ENCODE peak calls at places on chromosome 19, in ten cellular contexts. One of them, this sample, is unnamed.
A peak's percentile ranks its signal among the peaks of the same experiment; 100 is the strongest.

GRCh38 chr19:41811036-41811435 is 14.6 kb downstream of the CEACAM3 start:
- DNase-seq in astrocyte: no peak
- DNase-seq in CD4-positive, CD25-positive, alpha-beta regulatory T cell: no peak
- DNase-seq in left lung: peak; percentile 86
- DNase-seq in cardiac muscle cell: no peak
- DNase-seq in A549: no peak
- DNase-seq in pancreas: no peak
- DNase-seq in stomach: no peak
- DNase-seq in GM23338: no peak
- DNase-seq in Caco-2: no peak
- DNase-seq in this sample: no peak

GRCh38 chr19:871446-872265 is 12.2 kb downstream of the CFD start:
- DNase-seq in left lung: no peak
- DNase-seq in cardiac muscle cell: peak; percentile 56
- DNase-seq in A549: no peak
- DNase-seq in Caco-2: no peak
- DNase-seq in GM23338: peak; percentile 89
- DNase-seq in pancreas: peak; percentile 60
- DNase-seq in CD4-positive, CD25-positive, alpha-beta regulatory T cell: peak; percentile 38
- DNase-seq in stomach: no peak
- DNase-seq in astrocyte: peak; percentile 34
- DNase-seq in this sample: peak; percentile 26

GRCh38 chr19:54035215-54036178 is 28.2 kb downstream of the VSTM1 start:
- DNase-seq in astrocyte: peak; percentile 82
- DNase-seq in GM23338: peak; percentile 68
- DNase-seq in cardiac muscle cell: peak; percentile 91
- DNase-seq in CD4-positive, CD25-positive, alpha-beta regulatory T cell: no peak
- DNase-seq in Caco-2: no peak
- DNase-seq in left lung: no peak
- DNase-seq in A549: no peak
- DNase-seq in pancreas: no peak
- DNase-seq in stomach: no peak
- DNase-seq in this sample: no peak

GRCh38 chr19:48489608-48490216 is 20.5 kb downstream of the CYTH2 start:
- DNase-seq in Caco-2: peak; percentile 79
- DNase-seq in GM23338: peak; percentile 87
- DNase-seq in CD4-positive, CD25-positive, alpha-beta regulatory T cell: peak; percentile 74
- DNase-seq in astrocyte: no peak
- DNase-seq in stomach: peak; percentile 87
- DNase-seq in pancreas: peak; percentile 94
- DNase-seq in cardiac muscle cell: peak; percentile 65
- DNase-seq in left lung: peak; percentile 95
- DNase-seq in A549: peak; percentile 95
- DNase-seq in this sample: peak; percentile 75

GRCh38 chr19:38880076-38880881 is 2.2 kb upstream of the RINL start:
- DNase-seq in stomach: no peak
- DNase-seq in CD4-positive, CD25-positive, alpha-beta regulatory T cell: no peak
- DNase-seq in cardiac muscle cell: no peak
- DNase-seq in Caco-2: no peak
- DNase-seq in A549: no peak
- DNase-seq in GM23338: peak; percentile 62
- DNase-seq in astrocyte: no peak
- DNase-seq in left lung: peak; percentile 71
- DNase-seq in pancreas: no peak
- DNase-seq in this sample: no peak

GRCh38 chr19:48630289-48631036 is 6.7 kb downstream of the DBP start:
- DNase-seq in GM23338: peak; percentile 88
- DNase-seq in stomach: peak; percentile 95
- DNase-seq in cardiac muscle cell: peak; percentile 85
- DNase-seq in CD4-positive, CD25-positive, alpha-beta regulatory T cell: no peak
- DNase-seq in pancreas: peak; percentile 66
- DNase-seq in Caco-2: peak; percentile 46
- DNase-seq in astrocyte: no peak
- DNase-seq in A549: no peak
- DNase-seq in left lung: peak; percentile 87
- DNase-seq in this sample: no peak

GRCh38 chr19:49413348-49413747 is 9.9 kb downstream of the PTH2 start:
- DNase-seq in stomach: no peak
- DNase-seq in A549: no peak
- DNase-seq in left lung: no peak
- DNase-seq in CD4-positive, CD25-positive, alpha-beta regulatory T cell: no peak
- DNase-seq in pancreas: no peak
- DNase-seq in astrocyte: peak; percentile 15
- DNase-seq in Caco-2: no peak
- DNase-seq in cardiac muscle cell: peak; percentile 35
- DNase-seq in GM23338: no peak
- DNase-seq in this sample: no peak

GRCh38 chr19:54188224-54188871 is 1.0 kb downstream of the MBOAT7 start:
- DNase-seq in cardiac muscle cell: peak; percentile 50
- DNase-seq in pancreas: no peak
- DNase-seq in stomach: no peak
- DNase-seq in astrocyte: peak; percentile 73
- DNase-seq in A549: no peak
- DNase-seq in CD4-positive, CD25-positive, alpha-beta regulatory T cell: no peak
- DNase-seq in left lung: peak; percentile 63
- DNase-seq in Caco-2: no peak
- DNase-seq in GM23338: peak; percentile 45
- DNase-seq in this sample: no peak

GRCh38 chr19:13796301-13797057 is 1.2 kb downstream of the ZSWIM4 start:
- DNase-seq in A549: peak; percentile 68
- DNase-seq in GM23338: peak; percentile 79
- DNase-seq in Caco-2: no peak
- DNase-seq in pancreas: no peak
- DNase-seq in cardiac muscle cell: peak; percentile 95
- DNase-seq in astrocyte: peak; percentile 95
- DNase-seq in CD4-positive, CD25-positive, alpha-beta regulatory T cell: no peak
- DNase-seq in stomach: peak; percentile 53
- DNase-seq in left lung: peak; percentile 80
- DNase-seq in this sample: no peak

GRCh38 chr19:57241181-57241580 is 749 bp downstream of the ZNF805 start:
- DNase-seq in cardiac muscle cell: peak; percentile 33
- DNase-seq in astrocyte: peak; percentile 36
- DNase-seq in pancreas: no peak
- DNase-seq in left lung: no peak
- DNase-seq in stomach: no peak
- DNase-seq in Caco-2: no peak
- DNase-seq in CD4-positive, CD25-positive, alpha-beta regulatory T cell: no peak
- DNase-seq in GM23338: peak; percentile 3
- DNase-seq in A549: no peak
- DNase-seq in this sample: no peak

DNA sequence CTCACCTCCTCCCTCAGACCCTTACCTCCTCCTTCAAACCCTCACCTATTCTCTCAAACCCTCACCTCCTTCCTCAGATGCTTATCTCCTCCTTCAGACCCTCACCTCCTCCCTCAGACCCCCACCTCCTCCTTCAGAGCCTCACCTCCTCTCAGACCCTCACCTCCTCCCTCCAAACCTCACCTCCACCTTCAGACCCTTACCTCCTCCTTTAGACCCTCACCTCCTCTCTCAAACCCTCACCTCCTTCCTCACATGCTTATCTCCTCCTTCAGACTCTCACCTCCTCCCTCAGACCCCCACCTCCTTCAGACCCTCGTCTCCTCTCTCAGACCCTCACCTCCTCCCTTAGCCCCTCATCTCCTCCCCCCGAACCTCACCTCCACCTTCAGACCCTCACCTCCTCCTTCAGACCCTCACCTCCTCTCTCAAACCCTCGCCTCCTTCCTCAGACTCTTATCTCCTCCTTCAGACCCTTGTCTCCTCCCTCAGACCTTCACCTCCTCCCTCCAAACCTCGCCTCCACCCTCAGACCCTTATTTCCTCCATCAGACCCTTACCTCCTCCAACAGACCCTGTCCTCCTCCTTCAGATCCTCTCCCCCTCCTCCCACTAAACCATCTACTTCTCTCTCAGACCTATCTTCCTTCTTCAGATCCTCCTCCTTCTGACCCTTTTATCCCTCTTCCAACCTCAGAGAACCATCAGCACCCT is 2.5 kb upstream of the BCL3 start:
- DNase-seq in A549: no peak
- DNase-seq in cardiac muscle cell: no peak
- DNase-seq in Caco-2: no peak
- DNase-seq in left lung: no peak
- DNase-seq in stomach: no peak
- DNase-seq in pancreas: no peak
- DNase-seq in CD4-positive, CD25-positive, alpha-beta regulatory T cell: no peak
- DNase-seq in GM23338: no peak
- DNase-seq in astrocyte: no peak
- DNase-seq in this sample: no peak
- H3K4me1 ChIP-seq in A549: peaks cover 72% of the 10 kb centered on the region
- H3K4me1 ChIP-seq in cardiac muscle cell: peaks cover 4% of the 10 kb centered on the region
- H3K4me1 ChIP-seq in Caco-2: peaks cover 57% of the 10 kb centered on the region
- H3K4me1 ChIP-seq in left lung: peaks cover 48% of the 10 kb centered on the region
- H3K4me1 ChIP-seq in stomach: peaks cover 79% of the 10 kb centered on the region
- H3K4me1 ChIP-seq in pancreas: peaks cover 48% of the 10 kb centered on the region
- H3K4me1 ChIP-seq in CD4-positive, CD25-positive, alpha-beta regulatory T cell: peaks cover 40% of the 10 kb centered on the region
- H3K4me1 ChIP-seq in GM23338: no peaks in the 10 kb centered on the region
- H3K4me1 ChIP-seq in astrocyte: peaks cover 41% of the 10 kb centered on the region
- H3K4me1 ChIP-seq in this sample: peaks cover 24% of the 10 kb centered on the region

DNA sequence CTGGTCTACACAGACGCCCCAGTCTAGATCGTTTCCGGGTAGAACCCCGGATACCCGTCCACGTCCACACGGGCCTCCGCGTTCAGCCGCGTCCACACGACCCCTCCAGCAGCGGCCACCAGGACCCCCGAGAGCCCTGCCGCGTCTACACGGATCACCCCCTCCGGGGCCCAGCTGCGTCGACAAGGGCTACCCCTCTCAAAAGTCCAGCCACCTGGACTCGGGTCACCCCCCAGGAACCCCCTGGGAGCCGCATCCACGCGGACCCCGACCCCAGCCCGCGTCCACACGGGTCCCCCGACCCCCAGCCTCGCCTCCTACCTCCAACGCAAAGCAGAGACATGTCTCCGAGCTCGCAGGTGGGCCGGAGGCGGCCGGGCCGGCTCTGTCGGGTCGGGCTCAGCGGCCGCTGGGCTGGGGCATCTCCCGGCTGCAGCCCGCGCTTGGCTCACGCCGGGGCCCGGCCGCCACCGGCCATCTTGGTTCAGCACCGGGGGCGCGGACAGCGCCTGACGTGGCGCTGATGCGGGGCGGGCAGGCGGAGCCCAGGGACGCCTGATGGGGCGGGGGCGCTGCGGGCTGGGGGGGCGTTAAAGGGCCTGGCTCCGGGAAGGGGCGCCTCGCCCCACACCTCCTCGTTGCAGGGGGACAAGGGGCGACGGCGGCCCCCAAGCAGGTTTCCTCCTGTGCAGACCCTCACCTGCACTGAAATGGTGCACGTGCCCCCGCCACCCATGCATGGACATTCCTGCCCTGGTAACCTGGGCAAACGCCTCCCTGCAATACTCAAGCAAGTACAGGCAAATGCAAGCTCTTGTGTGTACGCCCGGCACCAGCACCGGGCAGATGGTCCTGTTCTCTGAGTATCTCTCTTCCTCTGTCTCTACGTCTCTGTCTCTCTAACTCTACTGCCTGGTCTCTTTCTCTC is at the start of gene UNC13A:
- DNase-seq in stomach: peak; percentile 37
- DNase-seq in CD4-positive, CD25-positive, alpha-beta regulatory T cell: peak; percentile 41
- DNase-seq in astrocyte: no peak
- DNase-seq in GM23338: peak; percentile 88
- DNase-seq in A549: peak; percentile 47
- DNase-seq in left lung: peak; percentile 73
- DNase-seq in pancreas: peak; percentile 84
- DNase-seq in cardiac muscle cell: peak; percentile 59
- DNase-seq in Caco-2: peak; percentile 52
- DNase-seq in this sample: peak; percentile 34
- H3K4me3 ChIP-seq in stomach: peak within 1 kb of the TSS; percentile 26
- H3K4me3 ChIP-seq in CD4-positive, CD25-positive, alpha-beta regulatory T cell: no peak within 1 kb of the TSS
- H3K4me3 ChIP-seq in astrocyte: peak within 1 kb of the TSS; percentile 67
- H3K4me3 ChIP-seq in GM23338: peak within 1 kb of the TSS; percentile 97
- H3K4me3 ChIP-seq in A549: peak within 1 kb of the TSS; percentile 50
- H3K4me3 ChIP-seq in left lung: no peak within 1 kb of the TSS
- H3K4me3 ChIP-seq in pancreas: no peak within 1 kb of the TSS
- H3K4me3 ChIP-seq in cardiac muscle cell: peak within 1 kb of the TSS; percentile 19
- H3K4me3 ChIP-seq in Caco-2: peak within 1 kb of the TSS; percentile 17
- H3K4me3 ChIP-seq in this sample: no peak within 1 kb of the TSS

DNA sequence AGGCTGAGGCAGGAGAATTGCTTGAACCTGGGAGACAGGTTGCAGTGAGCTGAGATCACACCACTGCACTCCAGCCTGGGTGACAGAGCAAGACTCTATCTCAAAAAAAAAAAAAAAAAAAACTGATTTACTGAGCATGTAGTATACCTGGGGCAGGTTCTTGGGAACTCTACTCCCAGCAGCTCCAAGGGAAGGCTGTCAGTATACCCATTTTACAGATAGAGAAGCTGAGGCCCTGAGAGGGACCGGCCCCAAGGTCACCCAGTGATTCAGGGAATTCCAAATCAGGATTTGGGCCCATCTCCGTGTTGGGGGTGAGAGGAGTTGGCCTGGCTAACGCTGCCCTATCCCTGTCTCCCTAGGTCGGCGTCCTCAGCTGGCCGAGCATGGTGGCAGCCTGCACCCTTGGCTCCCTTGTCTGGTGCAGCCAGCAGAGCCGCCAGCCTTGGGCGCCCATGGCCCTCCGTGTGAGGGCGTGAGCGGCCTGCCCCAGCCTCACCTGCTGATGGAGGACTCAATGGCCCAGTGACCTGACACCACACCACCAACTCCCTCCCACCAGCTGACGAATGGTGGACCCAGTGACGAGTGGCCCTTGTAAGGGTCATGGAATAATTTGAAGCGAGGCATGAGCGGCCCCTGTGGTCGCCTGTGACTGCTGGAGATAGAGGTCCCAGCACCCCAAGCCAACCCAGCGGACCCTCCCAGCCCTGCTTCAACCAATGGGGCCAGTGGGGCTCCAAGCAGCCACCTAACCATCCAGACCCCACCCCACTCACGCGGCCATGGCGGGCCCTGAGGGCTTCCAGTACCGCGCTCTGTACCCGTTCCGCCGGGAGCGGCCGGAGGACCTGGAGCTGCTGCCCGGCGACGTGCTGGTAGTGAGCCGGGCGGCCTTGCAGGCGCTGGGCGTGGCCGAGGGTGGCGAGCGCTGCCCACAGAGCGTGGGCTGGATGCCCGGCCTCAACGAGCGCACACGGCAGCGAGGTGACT is 2.4 kb downstream of the PIK3R2 start:
- DNase-seq in pancreas: no peak
- DNase-seq in CD4-positive, CD25-positive, alpha-beta regulatory T cell: no peak
- DNase-seq in cardiac muscle cell: no peak
- DNase-seq in GM23338: no peak
- DNase-seq in astrocyte: no peak
- DNase-seq in A549: no peak
- DNase-seq in left lung: no peak
- DNase-seq in stomach: peak; percentile 85
- DNase-seq in Caco-2: no peak
- DNase-seq in this sample: no peak
- H3K4me1 ChIP-seq in pancreas: peaks cover 27% of the 10 kb centered on the region
- H3K4me1 ChIP-seq in CD4-positive, CD25-positive, alpha-beta regulatory T cell: peaks cover 22% of the 10 kb centered on the region
- H3K4me1 ChIP-seq in cardiac muscle cell: no peaks in the 10 kb centered on the region
- H3K4me1 ChIP-seq in GM23338: peaks cover 16% of the 10 kb centered on the region
- H3K4me1 ChIP-seq in astrocyte: peaks cover 23% of the 10 kb centered on the region
- H3K4me1 ChIP-seq in A549: peaks cover 29% of the 10 kb centered on the region
- H3K4me1 ChIP-seq in left lung: peaks cover 26% of the 10 kb centered on the region
- H3K4me1 ChIP-seq in stomach: peaks cover 49% of the 10 kb centered on the region
- H3K4me1 ChIP-seq in Caco-2: peaks cover 11% of the 10 kb centered on the region
- H3K4me1 ChIP-seq in this sample: peaks cover 21% of the 10 kb centered on the region

DNA sequence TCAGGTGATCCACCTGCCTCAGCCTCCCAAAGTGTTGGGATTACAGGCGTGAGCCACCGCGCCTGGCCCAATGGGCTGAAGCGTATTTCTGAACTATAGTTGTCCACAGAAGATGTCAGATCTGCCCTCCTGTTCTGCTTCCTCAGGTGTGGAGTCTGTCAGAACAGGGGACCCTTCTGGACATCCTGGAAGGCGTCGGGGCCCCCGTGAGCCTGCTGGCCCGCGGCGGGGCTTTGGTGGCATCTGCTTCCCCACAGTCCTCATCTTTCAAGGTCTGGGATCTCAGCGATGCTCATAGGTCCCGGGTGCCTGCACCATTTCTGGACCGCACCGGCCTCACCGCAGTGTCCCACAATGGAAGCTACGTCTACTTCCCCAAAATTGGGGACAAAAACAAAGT is 29.5 kb upstream of the SIN3B start:
- DNase-seq in CD4-positive, CD25-positive, alpha-beta regulatory T cell: no peak
- DNase-seq in astrocyte: no peak
- DNase-seq in Caco-2: no peak
- DNase-seq in GM23338: no peak
- DNase-seq in pancreas: no peak
- DNase-seq in stomach: no peak
- DNase-seq in A549: no peak
- DNase-seq in left lung: no peak
- DNase-seq in cardiac muscle cell: no peak
- DNase-seq in this sample: no peak
- H3K4me3 ChIP-seq in CD4-positive, CD25-positive, alpha-beta regulatory T cell: no peak overlapping the region
- H3K4me3 ChIP-seq in astrocyte: no peak overlapping the region
- H3K4me3 ChIP-seq in Caco-2: no peak overlapping the region
- H3K4me3 ChIP-seq in GM23338: no peak overlapping the region
- H3K4me3 ChIP-seq in pancreas: no peak overlapping the region
- H3K4me3 ChIP-seq in stomach: no peak overlapping the region
- H3K4me3 ChIP-seq in A549: no peak overlapping the region
- H3K4me3 ChIP-seq in left lung: no peak overlapping the region
- H3K4me3 ChIP-seq in cardiac muscle cell: no peak overlapping the region
- H3K4me3 ChIP-seq in this sample: no peak overlapping the region

This sample was measured in CD8-positive, alpha-beta memory T cell.